ENCODE peak calls at places on chromosomes 4 and X, in ten cellular contexts. One of them, this sample, is unnamed. For H3K4me1, the result is how much of the 10 kb centered on the place peaks cover.

GRCh38 chr4:37967749-37968148 is 7.6 kb downstream of the PTTG2 start:
- DNase-seq in A549: no peak
- DNase-seq in esophagus muscularis mucosa: no peak
- DNase-seq in suprapubic skin: no peak
- DNase-seq in ovary: no peak
- DNase-seq in sigmoid colon: no peak
- DNase-seq in transverse colon: no peak
- DNase-seq in stomach: no peak
- DNase-seq in SK-N-SH: no peak
- DNase-seq in K562: no peak
- DNase-seq in this sample: no peak

GRCh38 chr4:76896731-76897521 is 1.0 kb downstream of the SOWAHB start:
- DNase-seq in A549: peak
- DNase-seq in esophagus muscularis mucosa: no peak
- DNase-seq in suprapubic skin: no peak
- DNase-seq in ovary: no peak
- DNase-seq in sigmoid colon: no peak
- DNase-seq in transverse colon: peak
- DNase-seq in stomach: peak
- DNase-seq in SK-N-SH: peak
- DNase-seq in K562: no peak
- DNase-seq in this sample: no peak

GRCh38 chr4:48483006-48483776 is at the start of gene SLC10A4:
- DNase-seq in A549: peak
- DNase-seq in esophagus muscularis mucosa: no peak
- DNase-seq in suprapubic skin: no peak
- DNase-seq in ovary: no peak
- DNase-seq in sigmoid colon: no peak
- DNase-seq in transverse colon: no peak
- DNase-seq in stomach: no peak
- DNase-seq in SK-N-SH: peak
- DNase-seq in K562: peak
- DNase-seq in this sample: no peak

GRCh38 chr4:124530464-124531077 is 182.0 kb downstream of the ANKRD50 start:
- DNase-seq in A549: no peak
- DNase-seq in esophagus muscularis mucosa: no peak
- DNase-seq in suprapubic skin: no peak
- DNase-seq in ovary: no peak
- DNase-seq in sigmoid colon: no peak
- DNase-seq in transverse colon: no peak
- DNase-seq in stomach: no peak
- DNase-seq in SK-N-SH: no peak
- DNase-seq in K562: no peak
- DNase-seq in this sample: no peak

GRCh38 chrX:100980608-100981497 is 11.3 kb downstream of the ARL13A start:
- DNase-seq in A549: peak
- DNase-seq in esophagus muscularis mucosa: no peak
- DNase-seq in suprapubic skin: no peak
- DNase-seq in ovary: no peak
- DNase-seq in sigmoid colon: no peak
- DNase-seq in transverse colon: no peak
- DNase-seq in stomach: peak
- DNase-seq in SK-N-SH: no peak
- DNase-seq in K562: no peak
- DNase-seq in this sample: no peak

GRCh38 chr4:83262682-83263081 is 21.9 kb downstream of the COQ2 start:
- DNase-seq in A549: no peak
- DNase-seq in esophagus muscularis mucosa: no peak
- DNase-seq in suprapubic skin: no peak
- DNase-seq in ovary: no peak
- DNase-seq in sigmoid colon: no peak
- DNase-seq in transverse colon: no peak
- DNase-seq in stomach: no peak
- DNase-seq in SK-N-SH: no peak
- DNase-seq in K562: peak
- DNase-seq in this sample: no peak

GRCh38 chrX:38806054-38806389 is 4.8 kb downstream of the MID1IP1 start:
- DNase-seq in A549: peak
- DNase-seq in esophagus muscularis mucosa: no peak
- DNase-seq in suprapubic skin: no peak
- DNase-seq in ovary: no peak
- DNase-seq in sigmoid colon: no peak
- DNase-seq in transverse colon: no peak
- DNase-seq in stomach: no peak
- DNase-seq in SK-N-SH: peak
- DNase-seq in K562: peak
- DNase-seq in this sample: no peak

GRCh38 chrX:95057341-95057740 is 1383.3 kb downstream of the FAM133A start:
- DNase-seq in A549: no peak
- DNase-seq in esophagus muscularis mucosa: no peak
- DNase-seq in suprapubic skin: no peak
- DNase-seq in ovary: no peak
- DNase-seq in sigmoid colon: no peak
- DNase-seq in transverse colon: no peak
- DNase-seq in stomach: no peak
- DNase-seq in SK-N-SH: no peak
- DNase-seq in K562: no peak
- DNase-seq in this sample: no peak

GRCh38 chr4:6221851-6222760 is 21.8 kb upstream of the JAKMIP1 start:
- DNase-seq in A549: no peak
- DNase-seq in esophagus muscularis mucosa: no peak
- DNase-seq in suprapubic skin: no peak
- DNase-seq in ovary: peak
- DNase-seq in sigmoid colon: peak
- DNase-seq in transverse colon: peak
- DNase-seq in stomach: peak
- DNase-seq in SK-N-SH: peak
- DNase-seq in K562: peak
- DNase-seq in this sample: no peak

GRCh38 chr4:11480683-11481082 is 52.0 kb upstream of the HS3ST1 start:
- DNase-seq in A549: no peak
- DNase-seq in esophagus muscularis mucosa: no peak
- DNase-seq in suprapubic skin: no peak
- DNase-seq in ovary: no peak
- DNase-seq in sigmoid colon: peak
- DNase-seq in transverse colon: no peak
- DNase-seq in stomach: no peak
- DNase-seq in SK-N-SH: no peak
- DNase-seq in K562: no peak
- DNase-seq in this sample: peak

GRCh38 chr4:159071178-159071968 is 31.5 kb upstream of the RAPGEF2 start:
- DNase-seq in A549: no peak
- DNase-seq in esophagus muscularis mucosa: peak
- DNase-seq in suprapubic skin: no peak
- DNase-seq in ovary: no peak
- DNase-seq in sigmoid colon: no peak
- DNase-seq in transverse colon: no peak
- DNase-seq in stomach: no peak
- DNase-seq in SK-N-SH: no peak
- DNase-seq in K562: no peak
- DNase-seq in this sample: no peak

GRCh38 chr4:26870576-26871260 is 10.1 kb downstream of the STIM2 start:
- DNase-seq in A549: no peak
- DNase-seq in esophagus muscularis mucosa: no peak
- DNase-seq in suprapubic skin: no peak
- DNase-seq in ovary: no peak
- DNase-seq in sigmoid colon: no peak
- DNase-seq in transverse colon: no peak
- DNase-seq in stomach: no peak
- DNase-seq in SK-N-SH: peak
- DNase-seq in K562: no peak
- DNase-seq in this sample: no peak

GRCh38 chr4:151530783-151531182 is 121.8 kb downstream of the FHIP1A start:
- DNase-seq in A549: no peak
- DNase-seq in esophagus muscularis mucosa: no peak
- DNase-seq in suprapubic skin: no peak
- DNase-seq in ovary: no peak
- DNase-seq in sigmoid colon: no peak
- DNase-seq in transverse colon: no peak
- DNase-seq in stomach: no peak
- DNase-seq in SK-N-SH: no peak
- DNase-seq in K562: no peak
- DNase-seq in this sample: no peak

DNA sequence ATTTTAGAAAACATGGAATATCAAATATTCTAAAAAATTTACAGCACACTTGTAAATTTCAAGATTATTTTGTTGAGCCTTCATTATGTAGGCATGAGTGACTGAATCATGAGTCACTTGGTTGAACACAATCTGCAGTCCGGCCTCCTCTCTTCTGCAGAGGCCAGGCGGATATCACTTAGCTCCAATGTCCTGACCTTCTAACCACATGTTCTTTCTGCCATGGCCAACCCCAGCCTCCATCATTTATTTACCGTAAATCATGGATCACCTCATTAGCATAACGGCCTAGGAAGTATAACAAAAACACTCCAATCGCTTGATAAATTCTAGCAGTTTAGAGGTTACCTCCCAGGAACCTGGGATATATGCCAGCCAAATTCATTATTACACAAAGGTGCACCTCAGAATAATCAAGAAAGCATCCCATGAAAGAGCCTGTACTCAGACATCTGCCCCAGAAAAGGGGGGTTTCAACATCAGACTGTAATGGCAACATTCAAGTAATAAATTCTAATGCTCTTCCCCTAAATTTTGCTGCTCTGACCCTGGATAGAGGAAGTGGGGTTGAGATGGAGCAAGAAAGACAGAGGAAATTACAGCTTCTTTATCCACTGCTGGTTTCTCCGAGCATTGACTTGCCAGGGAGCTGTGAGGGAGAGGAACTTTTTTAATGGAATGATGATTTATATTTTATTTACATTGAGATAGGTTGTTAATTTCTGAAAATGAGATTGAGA is 2153.6 kb upstream of the AGA start:
- DNase-seq in A549: no peak
- DNase-seq in esophagus muscularis mucosa: no peak
- DNase-seq in suprapubic skin: no peak
- DNase-seq in ovary: no peak
- DNase-seq in sigmoid colon: no peak
- DNase-seq in transverse colon: no peak
- DNase-seq in stomach: no peak
- DNase-seq in SK-N-SH: no peak
- DNase-seq in K562: no peak
- DNase-seq in this sample: no peak
- H3K4me1 ChIP-seq in A549: under half
- H3K4me1 ChIP-seq in esophagus muscularis mucosa: under half
- H3K4me1 ChIP-seq in suprapubic skin: under half
- H3K4me1 ChIP-seq in ovary: under half
- H3K4me1 ChIP-seq in sigmoid colon: under half
- H3K4me1 ChIP-seq in transverse colon: under half
- H3K4me1 ChIP-seq in stomach: under half
- H3K4me1 ChIP-seq in SK-N-SH: under half
- H3K4me1 ChIP-seq in K562: under half
- H3K4me1 ChIP-seq in this sample: under half

DNA sequence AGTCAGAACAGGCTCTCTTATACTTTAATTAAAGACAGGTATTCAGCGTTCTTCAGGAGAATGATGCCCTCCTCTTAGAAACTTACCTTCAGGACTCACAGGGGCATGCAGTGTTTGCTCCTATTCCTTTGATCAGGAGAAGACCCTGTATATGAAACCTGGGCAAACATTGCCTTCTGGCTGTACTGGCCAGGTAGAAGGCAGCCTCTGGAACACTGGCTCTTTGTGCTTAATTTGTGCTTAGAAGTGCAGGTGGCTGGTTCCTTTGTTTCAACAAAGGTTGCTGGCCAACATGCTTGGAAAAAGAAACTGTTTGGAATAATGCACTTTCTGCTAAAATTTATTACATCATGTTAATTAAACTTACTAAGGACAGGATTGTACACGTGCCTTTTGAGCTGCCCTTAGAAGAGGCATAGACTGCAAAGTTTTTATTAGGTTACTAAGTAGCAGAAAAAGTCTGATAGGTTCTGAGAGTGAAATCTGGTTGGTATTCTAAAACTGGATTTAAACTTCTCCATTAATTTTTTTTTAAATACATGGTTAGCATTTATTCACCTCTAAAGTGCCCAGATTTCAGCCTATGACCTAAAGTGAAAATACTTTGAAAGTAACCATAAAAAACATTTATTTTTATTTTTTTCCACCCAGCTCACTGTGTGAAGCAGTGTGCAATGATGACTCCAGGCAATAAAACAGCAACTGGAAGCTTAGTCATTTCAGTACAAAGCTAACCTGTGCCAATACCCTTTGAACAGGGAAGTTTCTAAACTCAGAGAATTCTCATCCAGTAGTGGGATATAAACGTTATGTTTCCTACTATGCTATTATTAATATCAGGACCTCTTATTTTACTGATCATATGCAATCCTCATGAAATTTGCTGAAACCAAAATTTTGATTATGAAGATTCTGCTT is 11.3 kb downstream of the RASSF6 start:
- DNase-seq in A549: no peak
- DNase-seq in esophagus muscularis mucosa: no peak
- DNase-seq in suprapubic skin: no peak
- DNase-seq in ovary: no peak
- DNase-seq in sigmoid colon: no peak
- DNase-seq in transverse colon: no peak
- DNase-seq in stomach: no peak
- DNase-seq in SK-N-SH: no peak
- DNase-seq in K562: no peak
- DNase-seq in this sample: no peak
- H3K27ac ChIP-seq in A549: peak
- H3K27ac ChIP-seq in esophagus muscularis mucosa: no peak
- H3K27ac ChIP-seq in suprapubic skin: peak
- H3K27ac ChIP-seq in ovary: no peak
- H3K27ac ChIP-seq in sigmoid colon: peak
- H3K27ac ChIP-seq in transverse colon: peak
- H3K27ac ChIP-seq in stomach: peak
- H3K27ac ChIP-seq in SK-N-SH: no peak
- H3K27ac ChIP-seq in K562: no peak
- H3K27ac ChIP-seq in this sample: no peak

GRCh38 chrX:109889289-109890006 is 113.5 kb upstream of the TMEM164 start:
- DNase-seq in A549: no peak
- DNase-seq in esophagus muscularis mucosa: no peak
- DNase-seq in suprapubic skin: no peak
- DNase-seq in ovary: no peak
- DNase-seq in sigmoid colon: no peak
- DNase-seq in transverse colon: no peak
- DNase-seq in stomach: no peak
- DNase-seq in SK-N-SH: no peak
- DNase-seq in K562: no peak
- DNase-seq in this sample: no peak
- TF ChIP-seq EP300 in A549: no peak
- TF ChIP-seq EP300 in esophagus muscularis mucosa: no peak
- TF ChIP-seq EP300 in suprapubic skin: no peak
- TF ChIP-seq EP300 in ovary: no peak
- TF ChIP-seq EP300 in sigmoid colon: no peak
- TF ChIP-seq EP300 in transverse colon: no peak
- TF ChIP-seq EP300 in stomach: no peak
- TF ChIP-seq EP300 in SK-N-SH: no peak
- TF ChIP-seq EP300 in K562: peak
- TF ChIP-seq EP300 in this sample: no peak

DNA sequence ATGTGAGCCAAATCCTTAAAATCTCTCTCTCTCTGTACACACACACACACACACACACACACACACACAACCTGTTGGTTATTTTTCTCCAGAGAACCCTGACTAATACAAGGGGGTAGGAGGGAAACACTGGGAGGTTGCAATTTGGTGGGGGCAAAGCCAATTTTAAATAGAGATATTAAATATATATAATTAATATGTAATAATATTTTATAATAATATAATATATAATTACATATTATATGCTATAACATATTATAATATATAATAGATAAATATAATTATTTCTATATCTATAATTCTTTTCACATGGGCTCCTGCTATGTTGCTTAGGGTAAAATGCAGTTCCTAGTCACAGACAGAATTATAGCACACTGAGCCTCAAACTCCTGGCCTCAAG is 1354.2 kb downstream of the FSTL5 start:
- DNase-seq in A549: no peak
- DNase-seq in esophagus muscularis mucosa: no peak
- DNase-seq in suprapubic skin: no peak
- DNase-seq in ovary: no peak
- DNase-seq in sigmoid colon: no peak
- DNase-seq in transverse colon: no peak
- DNase-seq in stomach: no peak
- DNase-seq in SK-N-SH: no peak
- DNase-seq in K562: no peak
- DNase-seq in this sample: no peak
- H3K4me1 ChIP-seq in A549: under half
- H3K4me1 ChIP-seq in esophagus muscularis mucosa: under half
- H3K4me1 ChIP-seq in suprapubic skin: under half
- H3K4me1 ChIP-seq in ovary: under half
- H3K4me1 ChIP-seq in sigmoid colon: under half
- H3K4me1 ChIP-seq in transverse colon: under half
- H3K4me1 ChIP-seq in stomach: under half
- H3K4me1 ChIP-seq in SK-N-SH: under half
- H3K4me1 ChIP-seq in K562: under half
- H3K4me1 ChIP-seq in this sample: under half